ENCODE peak calls at places on chromosomes 4 and X, in five cellular contexts. I is kidney epithelial cell, H is ecto neural progenitor cell, O is dorsolateral prefrontal cortex, R is astrocyte of the spinal cord. X is an unnamed sample.
A peak's percentile ranks its signal among the peaks of the same experiment; 100 is the strongest.

GRCh38 chr4:79865253-79865652 is 207.8 kb downstream of the ANTXR2 start:
- DNase-seq in I (no peak), O (no peak), H (no peak), R (peak; percentile 93), X (no peak)

GRCh38 chrX:103941201-103941975 is 21.0 kb upstream of the TMSB15B start:
- DNase-seq in H (no peak), I (no peak), O (no peak), R (peak; percentile 19), X (no peak)

GRCh38 chrX:12447448-12448154 is 309.3 kb downstream of the FRMPD4 start:
- DNase-seq in R (peak; percentile 81), O (no peak), I (no peak), H (no peak), X (no peak)

GRCh38 chr4:100977746-100978397 is 369.5 kb downstream of the PPP3CA start:
- DNase-seq in R (peak; percentile 54), O (no peak), H (no peak), I (no peak), X (no peak)

GRCh38 chr4:1409079-1409805 is 3.0 kb upstream of the NKX1-1 start:
- DNase-seq in R (no peak), I (no peak), O (peak; percentile 12), H (no peak), X (no peak)

GRCh38 chr4:176302283-176303275 is 17.2 kb upstream of the SPCS3 start:
- DNase-seq in I (peak; percentile 65), H (no peak), R (peak; percentile 76), O (no peak), X (no peak)

GRCh38 chrX:95893632-95894031 is 791.0 kb upstream of the DIAPH2 start:
- DNase-seq in R (peak; percentile 57), O (no peak), H (no peak), I (no peak), X (no peak)

GRCh38 chr4:44671636-44672035 is 6.6 kb upstream of the GUF1 start:
- DNase-seq in H (no peak), R (no peak), O (no peak), I (no peak), X (no peak)

GRCh38 chr4:89410687-89411086 is 103.1 kb upstream of the GPRIN3 start:
- DNase-seq in H (no peak), R (peak; percentile 32), O (no peak), I (peak; percentile 62), X (no peak)

GRCh38 chr4:173200103-173200502 is 31.5 kb downstream of the GALNT7 start:
- DNase-seq in O (no peak), H (no peak), R (no peak), I (no peak), X (no peak)

GRCh38 chr4:119116925-119117900 is 18.4 kb upstream of the MYOZ2 start:
- DNase-seq in H (no peak), I (no peak), O (no peak), R (no peak), X (no peak)